ENCODE peak calls at places on chromosomes 4 and X, in five cellular contexts. Q is bronchial epithelial cell, E is mesendoderm, G is IMR-90, F is psoas muscle. U is an unnamed sample.

GRCh38 chrX:118356154-118356701 is 10.3 kb downstream of the WDR44 start:
- DNase-seq in Q (no peak), E (no peak), G (no peak), F (no peak), U (no peak)

GRCh38 chr4:72959411-72959810 is 110.1 kb downstream of the COX18 start:
- DNase-seq in Q (no peak), E (no peak), G (no peak), F (no peak), U (no peak)

GRCh38 chr4:128123036-128123435 is 61.9 kb downstream of the LARP1B start:
- DNase-seq in Q (no peak), E (peak), G (no peak), F (no peak), U (no peak)

GRCh38 chrX:10356979-10357378 is 200.2 kb downstream of the CLCN4 start:
- DNase-seq in Q (peak), E (no peak), G (peak), F (no peak), U (no peak)

GRCh38 chr4:177554966-177555574 is 112.8 kb upstream of the AGA start:
- DNase-seq in Q (peak), E (peak), G (peak), F (no peak), U (peak)

GRCh38 chr4:156778606-156779005 is 193.0 kb downstream of the PDGFC start:
- DNase-seq in Q (peak), E (no peak), G (peak), F (no peak), U (no peak)

GRCh38 chr4:117137143-117137542 is 51.8 kb upstream of the TRAM1L1 start:
- DNase-seq in Q (peak), E (no peak), G (peak), F (no peak), U (peak)

GRCh38 chr4:93467484-93468155 is 360.9 kb upstream of the ATOH1 start:
- DNase-seq in Q (peak), E (peak), G (no peak), F (no peak), U (no peak)

GRCh38 chr4:99028187-99028586 is 32.7 kb downstream of the METAP1 start:
- DNase-seq in Q (peak), E (no peak), G (peak), F (no peak), U (no peak)

GRCh38 chr4:76589402-76589801 is 154.4 kb downstream of the SHROOM3 start:
- DNase-seq in Q (no peak), E (peak), G (peak), F (no peak), U (no peak)

GRCh38 chr4:99413160-99413559 is 22.0 kb downstream of the ADH7 start:
- DNase-seq in Q (peak), E (no peak), G (no peak), F (no peak), U (no peak)

GRCh38 chr4:827209-828081 is 1.5 kb upstream of the CPLX1 start:
- DNase-seq in Q (no peak), E (no peak), G (no peak), F (peak), U (peak)

GRCh38 chr4:105140684-105141490 is 5.8 kb upstream of the TET2 start:
- DNase-seq in Q (peak), E (peak), G (no peak), F (no peak), U (peak)

GRCh38 chrX:150482537-150483217 is 85.7 kb upstream of the MTM1 start:
- DNase-seq in Q (peak), E (peak), G (peak), F (no peak), U (no peak)

GRCh38 chr4:7428261-7429068 is 6.3 kb downstream of the PSAPL1 start:
- DNase-seq in Q (no peak), E (peak), G (no peak), F (no peak), U (peak)

GRCh38 chrX:16867947-16868346 is 2.2 kb downstream of the RBBP7 start:
- DNase-seq in Q (no peak), E (no peak), G (no peak), F (no peak), U (no peak)

GRCh38 chr4:60201052-60201673 is 999.0 kb upstream of the ADGRL3 start:
- DNase-seq in Q (peak), E (peak), G (peak), F (no peak), U (peak)

GRCh38 chr4:85005865-85006377 is 39.4 kb upstream of the WDFY3 start:
- DNase-seq in Q (peak), E (no peak), G (peak), F (no peak), U (no peak)

GRCh38 chr4:128068927-128069326 is 7.8 kb downstream of the LARP1B start:
- DNase-seq in Q (peak), E (peak), G (peak), F (no peak), U (peak)

GRCh38 chrX:68822641-68823410 is 6.0 kb upstream of the EFNB1 start:
- DNase-seq in Q (no peak), E (peak), G (peak), F (no peak), U (peak)

GRCh38 chr4:76087007-76087769 is 12.7 kb downstream of the ART3 start:
- DNase-seq in Q (peak), E (peak), G (peak), F (peak), U (peak)

GRCh38 chr4:74114234-74114633 is 15.2 kb upstream of the CXCL2 start:
- DNase-seq in Q (peak), E (no peak), G (peak), F (no peak), U (no peak)

GRCh38 chr4:31366041-31366440 is 645.9 kb downstream of the PCDH7 start:
- DNase-seq in Q (peak), E (peak), G (peak), F (no peak), U (no peak)

GRCh38 chrX:132491191-132491590 is 2.4 kb upstream of the MBNL3 start:
- DNase-seq in Q (peak), E (peak), G (no peak), F (no peak), U (no peak)

GRCh38 chrX:154370882-154371770 is 3.3 kb downstream of the FLNA start:
- DNase-seq in Q (peak), E (peak), G (peak), F (peak), U (peak)
- H3K4me3 ChIP-seq in Q (peak), E (peak), G (peak), F (peak), U (peak)

DNA sequence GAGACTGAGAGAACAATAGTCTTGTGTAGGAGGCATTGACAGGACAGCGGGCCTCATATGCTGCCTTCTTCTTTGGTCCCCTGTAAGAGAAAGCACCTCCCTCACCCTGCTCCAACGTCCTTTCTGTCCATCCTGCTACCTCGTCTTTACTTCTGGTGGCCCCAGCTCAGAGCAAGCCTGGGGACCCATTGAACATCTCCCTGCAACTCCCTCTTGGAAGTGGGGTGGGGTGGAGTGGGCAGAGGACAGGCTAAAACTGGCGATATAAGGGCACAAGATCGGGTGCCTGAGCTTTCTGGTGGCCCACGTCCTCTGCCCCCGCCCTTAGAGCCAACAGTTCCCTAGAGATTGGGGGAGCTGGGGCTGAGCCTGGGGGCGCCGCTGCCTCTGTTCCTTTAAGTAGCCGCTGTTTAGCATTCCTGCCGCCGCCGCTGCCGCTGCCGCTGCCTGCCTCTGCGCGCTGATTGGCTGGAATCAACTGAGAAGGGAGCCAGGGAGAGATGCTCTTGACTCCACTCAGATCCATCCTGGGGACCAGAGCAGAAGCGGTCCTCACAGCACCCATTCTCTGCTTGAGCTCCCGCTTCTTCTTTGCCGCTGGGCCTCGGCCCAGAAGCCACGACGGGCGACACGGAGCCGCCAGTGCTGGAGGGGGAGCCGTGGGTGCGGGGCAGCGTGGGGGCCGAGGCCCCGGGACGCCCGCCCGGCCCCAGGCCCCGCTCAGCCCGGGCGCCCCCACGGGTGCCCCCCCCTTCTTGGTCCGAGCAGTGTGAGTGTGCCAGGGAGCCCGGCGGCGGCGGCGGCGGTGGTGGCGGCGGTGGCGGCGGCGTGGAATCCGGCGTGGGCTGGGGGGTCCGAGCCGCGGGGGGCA is at the start of gene DLG3:
- DNase-seq in Q (no peak), E (peak), G (peak), F (no peak), U (peak)
- H3K4me3 ChIP-seq in Q (no peak), E (no peak), G (peak), F (peak), U (no peak)

DNA sequence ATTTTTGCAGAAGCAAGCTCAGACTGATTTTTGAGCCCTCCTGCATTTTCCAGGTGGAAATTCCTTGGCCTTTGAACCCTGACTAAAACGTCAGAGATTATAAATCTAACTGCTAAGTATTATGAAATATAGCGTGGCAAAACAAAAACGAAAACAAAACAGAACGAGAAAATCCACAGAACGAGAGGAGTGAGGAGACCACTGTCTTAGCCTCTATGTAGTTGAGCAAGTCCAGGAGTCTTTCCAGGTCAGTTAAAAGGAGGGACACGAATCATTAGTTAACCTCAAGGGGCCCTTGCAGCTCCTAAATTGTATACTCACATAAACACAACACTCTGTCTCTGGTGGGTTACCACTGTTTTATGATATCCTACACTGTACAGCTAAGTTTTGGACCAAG is 80.2 kb downstream of the SYNPO2 start:
- DNase-seq in Q (no peak), E (no peak), G (no peak), F (no peak), U (no peak)
- H3K4me3 ChIP-seq in Q (no peak), E (no peak), G (no peak), F (peak), U (no peak)

DNA sequence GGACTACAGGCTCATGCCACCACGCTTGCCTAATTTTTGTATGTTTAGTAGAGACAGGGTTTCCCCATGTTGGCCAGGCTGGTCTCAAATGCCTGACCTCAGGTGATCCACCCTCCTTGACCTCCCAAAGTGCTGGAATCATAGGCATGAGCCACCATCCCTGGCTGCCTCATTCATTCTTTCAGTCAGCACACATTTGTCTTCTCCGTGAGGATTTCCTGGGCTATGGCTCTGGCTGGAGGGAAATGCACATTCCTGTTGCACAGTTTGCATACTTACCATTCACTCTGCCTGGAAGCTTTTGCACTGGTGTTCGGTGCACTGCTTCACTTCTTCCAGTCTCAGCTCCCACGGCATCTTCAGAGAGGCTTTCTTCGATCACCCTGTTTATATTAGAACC is 267.8 kb downstream of the STIM2 start:
- DNase-seq in Q (no peak), E (no peak), G (no peak), F (no peak), U (no peak)
- H3K4me3 ChIP-seq in Q (no peak), E (no peak), G (no peak), F (no peak), U (no peak)

DNA sequence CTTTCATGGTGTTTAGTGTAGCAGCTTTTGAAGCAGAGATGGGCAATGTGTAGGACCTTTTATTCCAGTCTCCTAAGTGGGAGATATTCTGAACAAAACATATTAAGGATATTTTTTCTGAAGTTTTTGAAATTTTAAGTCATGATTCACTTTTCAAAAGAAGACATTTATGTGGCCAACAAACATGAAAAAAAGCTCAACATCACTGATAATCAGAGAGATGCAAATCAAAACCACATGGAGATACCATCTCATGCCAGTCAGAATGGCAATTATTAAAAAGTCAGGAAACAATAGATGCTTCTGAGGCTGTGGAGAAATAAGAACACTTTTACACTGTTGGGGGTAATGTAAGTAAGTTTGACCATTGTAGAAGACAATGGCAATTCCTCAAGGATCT is 76.0 kb downstream of the FAT4 start:
- DNase-seq in Q (no peak), E (no peak), G (no peak), F (no peak), U (no peak)
- H3K4me3 ChIP-seq in Q (no peak), E (no peak), G (peak), F (no peak), U (no peak)

DNA sequence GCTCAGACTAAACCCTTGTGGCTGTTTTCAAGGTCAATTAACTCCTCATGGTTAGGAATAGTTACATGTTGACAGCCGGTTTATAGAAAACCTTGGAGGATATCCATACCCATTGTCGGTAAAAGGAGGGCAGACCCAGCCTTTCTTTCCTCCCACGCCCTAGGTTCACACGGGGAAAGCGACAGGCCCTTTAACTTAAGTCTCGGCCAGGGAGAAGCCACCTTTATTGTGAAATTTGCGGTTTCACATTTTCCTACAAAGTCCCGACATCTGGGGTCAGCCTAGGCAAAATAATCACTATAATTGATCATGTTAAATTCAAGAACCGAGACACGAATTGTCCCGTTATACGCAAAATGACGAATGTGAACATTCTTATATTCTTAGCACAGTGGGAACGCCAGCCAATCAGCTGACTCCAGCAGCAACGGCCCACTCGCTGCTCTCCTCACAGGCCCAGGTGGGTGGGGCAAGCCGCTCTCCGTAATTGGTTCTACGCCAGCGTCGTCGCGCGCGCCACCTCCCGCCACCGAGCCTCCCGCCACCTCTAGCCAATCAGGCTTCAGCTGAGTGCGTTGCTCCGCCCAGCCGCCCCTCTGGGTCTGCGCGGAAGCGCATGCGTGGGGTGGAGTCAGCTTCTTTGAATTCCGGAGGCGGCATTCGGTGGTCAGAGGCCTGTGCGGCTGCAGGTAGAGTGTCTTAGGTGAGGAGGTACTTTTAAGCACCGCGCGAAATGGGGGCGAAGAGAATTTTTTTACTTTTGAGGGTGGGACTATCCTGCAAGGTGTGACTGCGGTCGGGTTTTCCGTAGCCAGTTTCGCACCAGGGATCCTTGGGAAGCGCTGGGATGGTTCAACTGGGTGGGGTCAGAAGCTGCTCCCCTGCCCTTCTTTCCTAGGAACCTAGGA is at the start of gene CENPI:
- DNase-seq in Q (peak), E (peak), G (peak), F (peak), U (peak)
- H3K4me3 ChIP-seq in Q (peak), E (peak), G (peak), F (peak), U (peak)

GRCh38 chr4:23887989-23888388 is 1.9 kb downstream of the PPARGC1A start:
- DNase-seq in Q (no peak), E (no peak), G (no peak), F (no peak), U (peak)

GRCh38 chr4:23888421-23889319 is 1.2 kb downstream of the PPARGC1A start:
- DNase-seq in Q (peak), E (no peak), G (peak), F (no peak), U (peak)

GRCh38 chr4:23889368-23889767 is 479 bp downstream of the PPARGC1A start:
- DNase-seq in Q (no peak), E (no peak), G (no peak), F (no peak), U (no peak)

GRCh38 chr4:23885943-23886590 is 3.8 kb downstream of the PPARGC1A start:
- DNase-seq in Q (no peak), E (no peak), G (no peak), F (no peak), U (no peak)

DNA sequence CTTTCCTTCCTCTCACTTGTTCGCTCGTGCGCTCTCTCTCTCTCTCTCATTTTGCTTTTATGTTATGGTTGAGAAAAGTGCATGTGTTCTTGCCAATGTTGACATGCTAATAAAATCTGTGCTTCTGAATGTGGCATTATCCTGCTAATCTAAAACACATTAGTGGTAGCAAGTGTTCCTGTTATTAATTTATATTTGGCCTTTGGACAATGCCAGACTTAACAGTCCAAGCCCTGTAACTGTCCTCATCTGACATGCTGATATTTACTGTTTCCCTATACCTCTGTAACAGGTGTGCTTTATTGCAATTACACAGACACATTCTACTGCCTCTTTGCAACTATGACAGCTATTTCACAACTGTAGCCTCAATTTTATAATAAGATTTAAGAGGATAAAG is 2.7 kb downstream of the PPARGC1A start:
- DNase-seq in Q (no peak), E (no peak), G (no peak), F (no peak), U (no peak)
- H3K4me3 ChIP-seq in Q (no peak), E (no peak), G (no peak), F (peak), U (peak)

DNA sequence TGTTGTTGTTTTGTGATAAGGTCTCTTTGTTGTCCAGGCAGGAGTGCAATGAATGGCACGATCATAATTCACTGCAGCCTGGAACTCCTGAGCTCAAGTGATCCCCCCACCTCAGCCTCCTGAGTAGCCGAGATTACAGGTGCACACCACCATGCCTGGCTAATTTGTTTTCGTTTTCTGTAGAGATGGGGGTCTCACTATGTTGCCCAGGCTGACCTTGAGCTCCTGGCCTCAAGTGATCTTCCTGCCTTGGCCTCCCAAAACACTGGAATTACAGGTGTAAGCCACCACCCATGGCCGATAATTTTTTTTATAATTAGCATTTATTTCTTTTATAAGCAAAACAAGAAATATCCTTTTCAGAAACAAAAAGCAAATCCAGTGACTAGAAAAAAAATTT is 3.6 kb downstream of the PLAC8 start:
- DNase-seq in Q (no peak), E (no peak), G (no peak), F (no peak), U (no peak)
- H3K4me3 ChIP-seq in Q (no peak), E (no peak), G (no peak), F (no peak), U (no peak)

GRCh38 chr4:40204507-40205258 is 7.9 kb downstream of the RHOH start:
- DNase-seq in Q (no peak), E (no peak), G (no peak), F (no peak), U (no peak)

GRCh38 chr4:40199999-40200880 is 3.4 kb downstream of the RHOH start:
- DNase-seq in Q (no peak), E (no peak), G (peak), F (no peak), U (no peak)

GRCh38 chr4:40201898-40202297 is 5.1 kb downstream of the RHOH start:
- DNase-seq in Q (no peak), E (no peak), G (no peak), F (no peak), U (no peak)

GRCh38 chr4:40200881-40201797 is 4.3 kb downstream of the RHOH start:
- DNase-seq in Q (peak), E (no peak), G (peak), F (no peak), U (no peak)

GRCh38 chr4:40202474-40202873 is 5.6 kb downstream of the RHOH start:
- DNase-seq in Q (no peak), E (no peak), G (no peak), F (no peak), U (no peak)
- H3K4me3 ChIP-seq in Q (no peak), E (no peak), G (no peak), F (no peak), U (no peak)

GRCh38 chrX:70479970-70480659 is 35.5 kb downstream of the DLG3 start:
- DNase-seq in Q (peak), E (peak), G (no peak), F (no peak), U (no peak)

GRCh38 chrX:70479197-70479969 is 34.7 kb downstream of the DLG3 start:
- DNase-seq in Q (peak), E (no peak), G (peak), F (no peak), U (no peak)

GRCh38 chrX:70481424-70481823 is 36.8 kb downstream of the DLG3 start:
- DNase-seq in Q (peak), E (no peak), G (no peak), F (no peak), U (no peak)

GRCh38 chrX:70481871-70482270 is 37.2 kb downstream of the DLG3 start:
- DNase-seq in Q (no peak), E (no peak), G (no peak), F (no peak), U (no peak)

GRCh38 chrX:70480660-70481018 is 36.0 kb downstream of the DLG3 start:
- DNase-seq in Q (no peak), E (no peak), G (no peak), F (no peak), U (no peak)
- H3K4me3 ChIP-seq in Q (no peak), E (no peak), G (no peak), F (no peak), U (no peak)

U was measured in BE2C.